ENCODE peak calls at places on chromosomes 16 and 17, in six cellular contexts. T is effector CD4-positive, alpha-beta T cell; N is heart right ventricle; K is C1 segment of cervical spinal cord; S is activated naive CD4-positive, alpha-beta T cell; D is stimulated activated CD8-positive, alpha-beta memory T cell treated with anti-CD3 and anti-CD28 coated beads, Interleukin-7, amount 100 ng/mL, for 1 hour. W is an unnamed sample.

GRCh38 chr16:9134739-9135138 is 43.3 kb downstream of the HAPSTR1 start:
- DNase-seq in N (peak), T (peak), K (peak), S (no peak), D (peak), W (no peak)

GRCh38 chr16:72508196-72508595 is 336.2 kb upstream of the PMFBP1 start:
- DNase-seq in S (no peak), N (no peak), K (no peak), D (no peak), T (no peak), W (no peak)

GRCh38 chr16:79163666-79164377 is 436.7 kb downstream of the MAF start:
- DNase-seq in N (no peak), D (no peak), S (no peak), K (peak), T (no peak), W (no peak)

GRCh38 chr17:39551879-39552278 is 55.8 kb downstream of the NEUROD2 start:
- DNase-seq in K (no peak), T (no peak), N (no peak), S (no peak), D (no peak), W (peak)

GRCh38 chr16:56245197-56245596 is 53.9 kb downstream of the GNAO1 start:
- DNase-seq in T (no peak), S (no peak), N (no peak), D (no peak), K (no peak), W (no peak)

GRCh38 chr17:62763891-62764600 is 44.1 kb downstream of the MARCHF10 start:
- DNase-seq in D (no peak), N (no peak), K (no peak), T (no peak), S (no peak), W (no peak)

GRCh38 chr17:14295676-14296075 is 5.2 kb upstream of the HS3ST3B1 start:
- DNase-seq in T (no peak), D (no peak), K (no peak), S (no peak), N (no peak), W (no peak)

GRCh38 chr16:26263406-26263805 is 571.6 kb downstream of the HS3ST4 start:
- DNase-seq in K (no peak), S (no peak), T (no peak), N (no peak), D (no peak), W (no peak)

GRCh38 chr17:21530311-21530710 is 154.2 kb downstream of the KCNJ12 start:
- DNase-seq in D (no peak), K (no peak), N (no peak), S (no peak), T (no peak), W (no peak)

GRCh38 chr17:1555618-1556471 is 6.7 kb downstream of the PITPNA start:
- DNase-seq in T (no peak), S (no peak), N (no peak), D (no peak), K (no peak), W (no peak)

GRCh38 chr16:11229906-11230305 is 26.1 kb downstream of the SOCS1 start:
- DNase-seq in N (no peak), D (no peak), S (no peak), K (no peak), T (no peak), W (no peak)

GRCh38 chr17:75723201-75723930 is 2.1 kb downstream of the ITGB4 start:
- DNase-seq in N (no peak), D (no peak), K (no peak), S (no peak), T (no peak), W (no peak)

GRCh38 chr16:28863929-28864886 is 565 bp downstream of the SH2B1 start:
- DNase-seq in T (peak), K (no peak), D (no peak), N (no peak), S (no peak), W (no peak)

GRCh38 chr17:9002236-9002609 is 19.1 kb upstream of the NTN1 start:
- DNase-seq in S (no peak), D (no peak), K (no peak), T (no peak), N (no peak), W (no peak)

GRCh38 chr17:37037590-37038155 is 88.9 kb downstream of the AATF start:
- DNase-seq in K (no peak), D (no peak), T (no peak), S (no peak), N (no peak), W (no peak)

GRCh38 chr17:48047113-48047740 is 932 bp upstream of the NFE2L1 start:
- DNase-seq in K (no peak), D (no peak), T (no peak), S (no peak), N (no peak), W (no peak)

GRCh38 chr17:15883617-15884111 is 61.3 kb upstream of the ADORA2B start:
- DNase-seq in S (no peak), D (no peak), K (no peak), N (no peak), T (no peak), W (no peak)

GRCh38 chr17:34249497-34249877 is 5.6 kb upstream of the CCL2 start:
- DNase-seq in N (no peak), S (no peak), K (no peak), T (no peak), D (no peak), W (no peak)

GRCh38 chr16:87371261-87371866 is 12.2 kb downstream of the FBXO31 start:
- DNase-seq in D (no peak), T (no peak), S (no peak), K (no peak), N (no peak), W (no peak)

GRCh38 chr17:12665263-12666210 is at the start of gene MYOCD:
- DNase-seq in T (no peak), S (no peak), K (no peak), N (peak), D (no peak), W (peak)

GRCh38 chr17:57044976-57045867 is 39.8 kb upstream of the AKAP1 start:
- DNase-seq in S (no peak), D (no peak), N (no peak), K (peak), T (no peak), W (no peak)

GRCh38 chr16:47644166-47644565 is 183.0 kb downstream of the PHKB start:
- DNase-seq in K (no peak), N (no peak), T (no peak), S (no peak), D (no peak), W (peak)

GRCh38 chr17:49576121-49576905 is 642 bp downstream of the NXPH3 start:
- DNase-seq in D (no peak), T (no peak), S (no peak), K (no peak), N (peak), W (peak)

GRCh38 chr16:73204359-73205152 is 156.6 kb upstream of the ZFHX3 start:
- DNase-seq in N (no peak), D (no peak), T (no peak), K (no peak), S (no peak), W (no peak)

GRCh38 chr17:39919087-39919683 is 750 bp upstream of the GSDMB start:
- DNase-seq in S (no peak), D (no peak), T (no peak), K (no peak), N (no peak), W (no peak)